ENCODE peak calls at places on chromosomes 12 and 14, in four cellular contexts. X, P, E and A are unnamed samples.

GRCh38 chr12:52041695-52042123 is 9.5 kb upstream of the NR4A1 start:
- DNase-seq in X (no peak), P (peak; percentile 89), E (no peak), A (no peak)

GRCh38 chr12:32107376-32108267 is 975 bp downstream of the BICD1 start:
- DNase-seq in P (peak; percentile 74), X (peak; percentile 56), E (peak; percentile 16), A (no peak)

GRCh38 chr12:25764892-25765291 is 193.6 kb upstream of the RASSF8 start:
- DNase-seq in X (no peak), E (no peak), P (peak; percentile 44), A (no peak)

GRCh38 chr12:7642876-7643309 is 22.8 kb downstream of the APOBEC1 start:
- DNase-seq in P (peak; percentile 18), E (no peak), X (no peak), A (no peak)

GRCh38 chr14:34111933-34112332 is 161.1 kb upstream of the EGLN3 start:
- DNase-seq in X (no peak), P (no peak), E (no peak), A (no peak)

GRCh38 chr14:91015435-91015834 is 45.0 kb downstream of the RPS6KA5 start:
- DNase-seq in P (no peak), X (no peak), E (no peak), A (no peak)

GRCh38 chr12:51922762-51923505 is 15.6 kb downstream of the ACVRL1 start:
- DNase-seq in X (no peak), E (no peak), P (peak; percentile 57), A (no peak)

GRCh38 chr14:97462081-97462480 is 664.9 kb downstream of the VRK1 start:
- DNase-seq in P (no peak), E (no peak), X (no peak), A (no peak)

GRCh38 chr12:131882804-131883520 is 11.5 kb upstream of the ULK1 start:
- DNase-seq in E (no peak), P (peak; percentile 28), X (no peak), A (no peak)

GRCh38 chr14:31197671-31198070 is 9.9 kb downstream of the HECTD1 start:
- DNase-seq in P (no peak), E (no peak), X (no peak), A (no peak)

GRCh38 chr14:45810152-45810872 is 557.3 kb upstream of the MIS18BP1 start:
- DNase-seq in E (no peak), X (no peak), P (no peak), A (no peak)

GRCh38 chr12:42483534-42483857 is 106.0 kb downstream of the PRICKLE1 start:
- DNase-seq in P (peak; percentile 60), E (peak; percentile 9), X (no peak), A (no peak)

GRCh38 chr12:5554711-5555110 is 122.8 kb downstream of the NTF3 start:
- DNase-seq in X (peak; percentile 61), E (no peak), P (peak; percentile 76), A (no peak)

GRCh38 chr12:125393569-125393968 is 328.3 kb downstream of the AACS start:
- DNase-seq in E (no peak), X (no peak), P (no peak), A (no peak)

GRCh38 chr14:37658174-37658573 is 62.7 kb downstream of the TTC6 start:
- DNase-seq in E (no peak), P (no peak), X (no peak), A (no peak)

GRCh38 chr12:126915309-126915708 is 1351.7 kb upstream of the TMEM132C start:
- DNase-seq in X (no peak), E (no peak), P (no peak), A (no peak)

GRCh38 chr14:104935026-104935650 is 10.5 kb downstream of the PLD4 start:
- DNase-seq in E (no peak), X (no peak), P (no peak), A (no peak)

GRCh38 chr14:89317051-89317691 is 99.9 kb downstream of the FOXN3 start:
- DNase-seq in X (no peak), E (no peak), P (no peak), A (no peak)

GRCh38 chr12:93415723-93416464 is 25.9 kb downstream of the UBE2N start:
- DNase-seq in P (peak; percentile 48), X (no peak), E (no peak), A (no peak)

GRCh38 chr14:33836895-33837577 is 113.8 kb downstream of the EGLN3 start:
- DNase-seq in X (no peak), P (no peak), E (no peak), A (no peak)

GRCh38 chr12:13452955-13453570 is 256.5 kb downstream of the EMP1 start:
- DNase-seq in E (no peak), X (no peak), P (no peak), A (no peak)

GRCh38 chr12:32273063-32273521 is 126.3 kb upstream of the FGD4 start:
- DNase-seq in X (no peak), E (no peak), P (peak; percentile 22), A (no peak)

GRCh38 chr14:103741876-103742275 is 26.3 kb downstream of the ZFYVE21 start:
- DNase-seq in P (no peak), E (no peak), X (no peak), A (no peak)

GRCh38 chr14:23119362-23120327 is 590 bp upstream of the CEBPE start:
- DNase-seq in E (no peak), P (no peak), X (no peak), A (no peak)

GRCh38 chr14:96051642-96052540 is 12.7 kb downstream of the C14orf132 start:
- DNase-seq in E (no peak), X (no peak), P (no peak), A (no peak)

GRCh38 chr14:38646391-38646790 is 390.5 kb upstream of the CLEC14A start:
- DNase-seq in P (no peak), E (no peak), X (no peak), A (no peak)

GRCh38 chr14:97532052-97532451 is 734.9 kb downstream of the VRK1 start:
- DNase-seq in P (no peak), X (no peak), E (no peak), A (no peak)

GRCh38 chr12:14913381-14913781 is 25.0 kb downstream of the ERP27 start:
- DNase-seq in P (no peak), E (no peak), X (no peak), A (no peak)

GRCh38 chr12:119222222-119222951 is 43.7 kb downstream of the HSPB8 start:
- DNase-seq in E (no peak), X (no peak), P (no peak), A (peak; percentile 33)

GRCh38 chr14:102249041-102249440 is 55.9 kb downstream of the MOK start:
- DNase-seq in P (no peak), E (no peak), X (no peak), A (no peak)

GRCh38 chr14:50534998-50535397 is 2.6 kb upstream of the MAP4K5 start:
- DNase-seq in E (no peak), X (no peak), P (no peak), A (no peak)